ENCODE peak calls at places on chromosomes 5 and 9, in eight cellular contexts. One of them, this sample, is unnamed.

GRCh38 chr5:43514471-43514815 is 505 bp downstream of the C5orf34 start:
- DNase-seq in H54: peak
- DNase-seq in NCI-H345: peak
- DNase-seq in GM12891: peak
- DNase-seq in SW 1271: peak
- DNase-seq in C1 segment of cervical spinal cord: no peak
- DNase-seq in endothelial cell: no peak
- DNase-seq in T-helper 22 cell: peak
- DNase-seq in this sample: no peak

GRCh38 chr9:83218411-83219090 is 155.6 kb upstream of the RASEF start:
- DNase-seq in H54: no peak
- DNase-seq in NCI-H345: no peak
- DNase-seq in GM12891: no peak
- DNase-seq in SW 1271: no peak
- DNase-seq in C1 segment of cervical spinal cord: no peak
- DNase-seq in endothelial cell: no peak
- DNase-seq in T-helper 22 cell: no peak
- DNase-seq in this sample: no peak

GRCh38 chr9:79057576-79057975 is 514.2 kb upstream of the TLE4 start:
- DNase-seq in H54: no peak
- DNase-seq in NCI-H345: no peak
- DNase-seq in GM12891: no peak
- DNase-seq in SW 1271: no peak
- DNase-seq in C1 segment of cervical spinal cord: no peak
- DNase-seq in endothelial cell: no peak
- DNase-seq in T-helper 22 cell: no peak
- DNase-seq in this sample: no peak

GRCh38 chr9:24846248-24846912 is 300.7 kb upstream of the IZUMO3 start:
- DNase-seq in H54: no peak
- DNase-seq in NCI-H345: no peak
- DNase-seq in GM12891: no peak
- DNase-seq in SW 1271: no peak
- DNase-seq in C1 segment of cervical spinal cord: no peak
- DNase-seq in endothelial cell: no peak
- DNase-seq in T-helper 22 cell: no peak
- DNase-seq in this sample: no peak

GRCh38 chr5:33379757-33380156 is 61.0 kb upstream of the TARS1 start:
- DNase-seq in H54: peak
- DNase-seq in NCI-H345: no peak
- DNase-seq in GM12891: no peak
- DNase-seq in SW 1271: peak
- DNase-seq in C1 segment of cervical spinal cord: no peak
- DNase-seq in endothelial cell: peak
- DNase-seq in T-helper 22 cell: no peak
- DNase-seq in this sample: no peak

GRCh38 chr9:131840220-131840619 is 100.3 kb upstream of the RAPGEF1 start:
- DNase-seq in H54: no peak
- DNase-seq in NCI-H345: no peak
- DNase-seq in GM12891: no peak
- DNase-seq in SW 1271: no peak
- DNase-seq in C1 segment of cervical spinal cord: no peak
- DNase-seq in endothelial cell: no peak
- DNase-seq in T-helper 22 cell: no peak
- DNase-seq in this sample: no peak

GRCh38 chr5:120919017-120919416 is 454.9 kb downstream of the PRR16 start:
- DNase-seq in H54: no peak
- DNase-seq in NCI-H345: no peak
- DNase-seq in GM12891: no peak
- DNase-seq in SW 1271: no peak
- DNase-seq in C1 segment of cervical spinal cord: no peak
- DNase-seq in endothelial cell: no peak
- DNase-seq in T-helper 22 cell: no peak
- DNase-seq in this sample: no peak

GRCh38 chr5:88377705-88378656 is 109.3 kb upstream of the TMEM161B start:
- DNase-seq in H54: no peak
- DNase-seq in NCI-H345: no peak
- DNase-seq in GM12891: no peak
- DNase-seq in SW 1271: no peak
- DNase-seq in C1 segment of cervical spinal cord: no peak
- DNase-seq in endothelial cell: no peak
- DNase-seq in T-helper 22 cell: no peak
- DNase-seq in this sample: no peak

GRCh38 chr9:107789001-107789710 is 299.6 kb upstream of the KLF4 start:
- DNase-seq in H54: no peak
- DNase-seq in NCI-H345: no peak
- DNase-seq in GM12891: no peak
- DNase-seq in SW 1271: no peak
- DNase-seq in C1 segment of cervical spinal cord: no peak
- DNase-seq in endothelial cell: no peak
- DNase-seq in T-helper 22 cell: no peak
- DNase-seq in this sample: no peak

GRCh38 chr9:129850821-129851540 is 15.7 kb downstream of the USP20 start:
- DNase-seq in H54: no peak
- DNase-seq in NCI-H345: no peak
- DNase-seq in GM12891: no peak
- DNase-seq in SW 1271: no peak
- DNase-seq in C1 segment of cervical spinal cord: no peak
- DNase-seq in endothelial cell: no peak
- DNase-seq in T-helper 22 cell: no peak
- DNase-seq in this sample: no peak

GRCh38 chr5:16515532-16515931 is 49.9 kb upstream of the ZNF622 start:
- DNase-seq in H54: no peak
- DNase-seq in NCI-H345: no peak
- DNase-seq in GM12891: no peak
- DNase-seq in SW 1271: no peak
- DNase-seq in C1 segment of cervical spinal cord: no peak
- DNase-seq in endothelial cell: no peak
- DNase-seq in T-helper 22 cell: no peak
- DNase-seq in this sample: no peak

GRCh38 chr5:32329395-32329834 is 16.7 kb upstream of the MTMR12 start:
- DNase-seq in H54: peak
- DNase-seq in NCI-H345: peak
- DNase-seq in GM12891: peak
- DNase-seq in SW 1271: peak
- DNase-seq in C1 segment of cervical spinal cord: peak
- DNase-seq in endothelial cell: peak
- DNase-seq in T-helper 22 cell: no peak
- DNase-seq in this sample: peak